ENCODE peak calls at places on chromosomes 4 and X, in four cellular contexts. M, Y, S and G are unnamed samples.

GRCh38 chrX:130916636-130917422 is 13.8 kb upstream of the ENOX2 start:
- DNase-seq in M (no peak), Y (peak; percentile 19), S (no peak), G (no peak)

GRCh38 chr4:6728320-6729029 is 12.5 kb downstream of the BLOC1S4 start:
- DNase-seq in M (no peak), Y (no peak), S (no peak), G (no peak)

GRCh38 chrX:115625577-115626301 is 64.8 kb downstream of the PLS3 start:
- DNase-seq in M (peak; percentile 22), Y (no peak), S (no peak), G (no peak)

GRCh38 chrX:10103023-10103422 is 53.8 kb upstream of the CLCN4 start:
- DNase-seq in M (no peak), Y (no peak), S (no peak), G (no peak)

GRCh38 chr4:22385615-22386014 is 130.3 kb downstream of the ADGRA3 start:
- DNase-seq in M (no peak), Y (no peak), S (no peak), G (no peak)

GRCh38 chrX:34880656-34881055 is 61.9 kb upstream of the FAM47B start:
- DNase-seq in M (no peak), Y (no peak), S (no peak), G (no peak)

GRCh38 chr4:38802561-38803355 is 1.8 kb downstream of the TLR1 start:
- DNase-seq in M (no peak), Y (no peak), S (no peak), G (no peak)

GRCh38 chr4:47836655-47837581 is 949 bp downstream of the CORIN start:
- DNase-seq in M (peak; percentile 53), Y (peak; percentile 51), S (peak; percentile 91), G (peak; percentile 92)

GRCh38 chrX:111837226-111837625 is 38.8 kb upstream of the TRPC5OS start:
- DNase-seq in M (no peak), Y (no peak), S (no peak), G (no peak)

GRCh38 chr4:40718571-40718970 is 31.2 kb upstream of the NSUN7 start:
- DNase-seq in M (no peak), Y (no peak), S (no peak), G (no peak)

GRCh38 chrX:111376486-111376885 is 35.5 kb downstream of the DCX start:
- DNase-seq in M (no peak), Y (no peak), S (no peak), G (no peak)

GRCh38 chr4:7761720-7762119 is 177.9 kb downstream of the AFAP1 start:
- DNase-seq in M (peak; percentile 85), Y (peak; percentile 67), S (peak; percentile 87), G (peak; percentile 88)

GRCh38 chr4:184806246-184806550 is 19.6 kb downstream of the ACSL1 start:
- DNase-seq in M (no peak), Y (no peak), S (no peak), G (peak; percentile 30)

GRCh38 chr4:680565-680930 is 6.2 kb downstream of the MYL5 start:
- DNase-seq in M (no peak), Y (no peak), S (peak; percentile 80), G (no peak)

GRCh38 chrX:11770320-11770719 is 12.3 kb downstream of the MSL3 start:
- DNase-seq in M (no peak), Y (no peak), S (no peak), G (no peak)

GRCh38 chrX:56233682-56234081 is 1.5 kb downstream of the KLF8 start:
- DNase-seq in M (peak; percentile 52), Y (peak; percentile 66), S (peak; percentile 79), G (peak; percentile 5)

GRCh38 chr4:134243742-134244713 is 42.4 kb upstream of the PABPC4L start:
- DNase-seq in M (no peak), Y (no peak), S (peak; percentile 70), G (no peak)

GRCh38 chr4:172830295-172830764 is 338.3 kb upstream of the GALNT7 start:
- DNase-seq in M (no peak), Y (no peak), S (no peak), G (no peak)

GRCh38 chr4:120034913-120035312 is 31.7 kb downstream of the MAD2L1 start:
- DNase-seq in M (no peak), Y (no peak), S (no peak), G (no peak)

GRCh38 chr4:64774626-64775025 is 365.4 kb upstream of the TECRL start:
- DNase-seq in M (no peak), Y (no peak), S (no peak), G (no peak)

GRCh38 chrX:19627081-19627480 is 111.8 kb upstream of the MAP3K15 start:
- DNase-seq in M (no peak), Y (no peak), S (no peak), G (no peak)

GRCh38 chrX:139287155-139287924 is 243.2 kb upstream of the F9 start:
- DNase-seq in M (no peak), Y (no peak), S (no peak), G (no peak)

GRCh38 chr4:8439168-8439567 is 1.4 kb downstream of the ACOX3 start:
- DNase-seq in M (no peak), Y (peak; percentile 44), S (no peak), G (no peak)

GRCh38 chrX:104253567-104254441 is 929 bp downstream of the ESX1 start:
- DNase-seq in M (no peak), Y (no peak), S (no peak), G (no peak)

GRCh38 chr4:52932586-52933482 is 70.7 kb downstream of the RASL11B start:
- DNase-seq in M (no peak), Y (no peak), S (no peak), G (no peak)

GRCh38 chr4:103499094-103499493 is 220.7 kb downstream of the TACR3 start:
- DNase-seq in M (no peak), Y (no peak), S (no peak), G (no peak)

GRCh38 chrX:55489315-55490009 is at the start of gene USP51:
- DNase-seq in M (peak; percentile 36), Y (peak; percentile 72), S (peak; percentile 72), G (peak; percentile 66)

GRCh38 chr4:40576651-40577480 is 52.8 kb downstream of the RBM47 start:
- DNase-seq in M (peak; percentile 48), Y (peak; percentile 59), S (peak; percentile 81), G (peak; percentile 98)

GRCh38 chrX:9340619-9341304 is 124.1 kb upstream of the TBL1X start:
- DNase-seq in M (peak; percentile 41), Y (peak; percentile 21), S (no peak), G (no peak)

GRCh38 chr4:139030614-139031235 is 15.1 kb downstream of the NOCT start:
- DNase-seq in M (peak; percentile 92), Y (peak; percentile 64), S (no peak), G (peak; percentile 74)

GRCh38 chr4:181692965-181693364 is 550.2 kb upstream of the TENM3 start:
- DNase-seq in M (no peak), Y (no peak), S (no peak), G (no peak)

GRCh38 chr4:41750624-41751324 is 2.2 kb upstream of the PHOX2B start:
- DNase-seq in M (no peak), Y (no peak), S (no peak), G (peak; percentile 54)

GRCh38 chrX:152958524-152959465 is 35.1 kb downstream of the PNMA5 start:
- DNase-seq in M (peak; percentile 94), Y (peak; percentile 83), S (peak; percentile 84), G (peak; percentile 85)

GRCh38 chrX:47523297-47523696 is 37.7 kb upstream of the ARAF start:
- DNase-seq in M (peak; percentile 56), Y (peak; percentile 79), S (peak; percentile 86), G (peak; percentile 96)

GRCh38 chr4:163175971-163176958 is 9.6 kb upstream of the NAF1 start:
- DNase-seq in M (no peak), Y (no peak), S (no peak), G (no peak)

GRCh38 chrX:115367455-115367854 is 77.9 kb downstream of the LUZP4 start:
- DNase-seq in M (no peak), Y (no peak), S (no peak), G (no peak)

GRCh38 chr4:54625391-54625790 is 32.4 kb upstream of the KIT start:
- DNase-seq in M (peak; percentile 66), Y (peak; percentile 42), S (no peak), G (no peak)

GRCh38 chr4:54620773-54621172 is 37.0 kb upstream of the KIT start:
- DNase-seq in M (no peak), Y (no peak), S (no peak), G (no peak)

GRCh38 chr4:54626113-54626512 is 31.6 kb upstream of the KIT start:
- DNase-seq in M (no peak), Y (peak; percentile 55), S (no peak), G (no peak)
- H3K27ac ChIP-seq in M (no peak overlapping the region), Y (peak overlapping the region; percentile 30), S (peak overlapping the region; percentile 14), G (no peak overlapping the region)

GRCh38 chr4:19736968-19737756 is 514.5 kb upstream of the SLIT2 start:
- DNase-seq in M (no peak), Y (no peak), S (no peak), G (no peak)

GRCh38 chr4:19735012-19735411 is 516.7 kb upstream of the SLIT2 start:
- DNase-seq in M (no peak), Y (no peak), S (no peak), G (no peak)

DNA sequence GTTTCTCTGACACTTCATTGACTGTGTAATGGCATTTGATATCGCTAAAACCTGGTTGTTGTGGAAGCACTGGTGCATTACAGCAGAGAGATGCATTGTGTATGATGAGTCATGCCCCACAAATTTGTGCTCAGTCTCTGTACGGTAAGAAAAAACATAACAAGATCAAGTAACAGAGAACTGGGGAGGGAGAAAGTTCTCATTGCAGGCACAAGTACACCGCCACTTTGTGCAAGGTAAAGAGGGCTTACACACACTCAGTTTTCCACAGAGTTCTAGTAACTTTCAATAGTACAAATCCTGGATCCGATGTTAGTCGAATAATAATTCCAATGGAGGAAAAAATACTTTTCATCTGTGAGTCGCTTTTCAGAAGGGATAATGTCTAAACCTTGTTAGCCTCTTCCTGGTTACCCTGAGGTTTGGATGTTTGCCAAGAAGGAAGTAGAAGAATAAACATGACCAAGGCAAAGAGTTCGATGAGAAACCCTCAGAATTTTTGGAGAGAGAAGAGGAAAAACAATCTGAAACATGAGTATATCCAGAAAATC is 512.5 kb upstream of the SLIT2 start:
- DNase-seq in M (no peak), Y (no peak), S (no peak), G (no peak)
- H3K9me3 ChIP-seq in M (no peaks in the 10 kb centered on the region), Y (no peaks in the 10 kb centered on the region), S (no peaks in the 10 kb centered on the region), G (no peaks in the 10 kb centered on the region)

DNA sequence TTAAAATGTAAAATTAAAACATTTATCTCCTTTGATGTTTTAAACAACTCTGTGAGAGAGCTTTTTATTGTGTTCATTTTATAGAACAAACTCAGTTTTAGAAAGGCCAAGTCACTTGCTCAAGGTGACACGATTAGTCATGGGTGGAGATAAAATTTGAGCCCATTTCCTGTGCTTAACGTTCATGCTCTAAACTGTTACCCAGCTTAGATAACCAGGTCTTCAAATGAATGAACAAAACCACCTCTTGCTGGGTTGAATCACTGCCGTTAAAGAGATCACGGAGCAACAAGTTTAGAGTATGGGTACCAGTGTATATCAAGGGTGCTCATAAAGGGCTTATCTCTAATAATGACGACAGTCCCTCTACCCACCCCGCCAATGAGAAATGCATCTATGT is 10.2 kb upstream of the CASK start:
- DNase-seq in M (no peak), Y (no peak), S (no peak), G (no peak)
- TF ChIP-seq EP300 in M (no peak), Y (no peak), S (no peak), G (no peak)

GRCh38 chr4:76784237-76784636 is 113.7 kb downstream of the SOWAHB start:
- DNase-seq in M (no peak), Y (no peak), S (no peak), G (no peak)

GRCh38 chr4:76781698-76782595 is 116.0 kb downstream of the SOWAHB start:
- DNase-seq in M (no peak), Y (no peak), S (no peak), G (no peak)

GRCh38 chr4:76782837-76783236 is 115.1 kb downstream of the SOWAHB start:
- DNase-seq in M (no peak), Y (no peak), S (no peak), G (no peak)

GRCh38 chr4:76780781-76781697 is 116.9 kb downstream of the SOWAHB start:
- DNase-seq in M (no peak), Y (no peak), S (no peak), G (no peak)

GRCh38 chr4:76783836-76784235 is 114.1 kb downstream of the SOWAHB start:
- DNase-seq in M (no peak), Y (no peak), S (no peak), G (peak; percentile 34)
- H3K27ac ChIP-seq in M (no peak overlapping the region), Y (no peak overlapping the region), S (no peak overlapping the region), G (no peak overlapping the region)